ENCODE peak calls at places on chromosomes 5 and 9, in five cellular contexts. Q is cardiac muscle cell; N is activated CD4-positive, alpha-beta memory T cell treated with anti-CD3 and anti-CD28 coated beads, Interleukin-2, amount 10 ng/mL, durations not matched to agents 7 days and 5 days; C is activated CD4-positive, alpha-beta T cell treated with anti-CD3 and anti-CD28 coated beads, Interleukin-2, amount 50 U/mL, for 1 hour; L is psoas muscle. G is an unnamed sample.

GRCh38 chr9:33101104-33101951 is 24.9 kb upstream of the SMU1 start:
- DNase-seq in C (no peak), Q (no peak), N (no peak), L (peak), G (no peak)

GRCh38 chr9:2798423-2798822 is 45.5 kb downstream of the PUM3 start:
- DNase-seq in L (no peak), N (no peak), Q (no peak), C (no peak), G (no peak)

GRCh38 chr5:176560364-176560763 is 11.2 kb downstream of the CDHR2 start:
- DNase-seq in C (no peak), L (no peak), N (no peak), Q (no peak), G (peak)

GRCh38 chr5:109180668-109181067 is 229.1 kb downstream of the PJA2 start:
- DNase-seq in N (no peak), L (no peak), C (no peak), Q (no peak), G (no peak)

GRCh38 chr9:23587433-23587832 is 238.6 kb downstream of the ELAVL2 start:
- DNase-seq in N (no peak), Q (peak), C (no peak), L (peak), G (no peak)

GRCh38 chr9:101977614-101978210 is 239.3 kb upstream of the GRIN3A start:
- DNase-seq in C (no peak), Q (peak), N (no peak), L (no peak), G (no peak)

GRCh38 chr9:87592554-87593394 is 95.1 kb downstream of the DAPK1 start:
- DNase-seq in C (no peak), L (peak), N (no peak), Q (peak), G (no peak)

GRCh38 chr9:123679330-123679987 is 250.5 kb downstream of the DENND1A start:
- DNase-seq in L (no peak), Q (no peak), C (no peak), N (no peak), G (peak)